ENCODE peak calls at places on chromosomes 12 and 14, in six cellular contexts. Y is substantia nigra, W is psoas muscle, D is NCI-H1092 treated with DMSO at 0.1 percent for 48 hours, Q is endothelial cell of umbilical vein, K is BE2C. B is an unnamed sample.

GRCh38 chr12:53223391-53224267 is 8.4 kb downstream of the RARG start:
- DNase-seq in W (no peak), D (no peak), Y (peak; percentile 74), Q (peak; percentile 46), K (no peak), B (no peak)

GRCh38 chr12:113949321-113950305 is 16.5 kb downstream of the RBM19 start:
- DNase-seq in Q (no peak), K (no peak), W (no peak), D (no peak), Y (no peak), B (no peak)

GRCh38 chr12:6250343-6250742 is 50.1 kb downstream of the CD9 start:
- DNase-seq in Q (no peak), Y (no peak), W (no peak), D (no peak), K (peak; percentile 92), B (peak; percentile 89)

GRCh38 chr14:77638738-77639137 is 22.3 kb upstream of the SPTLC2 start:
- DNase-seq in D (no peak), Q (peak; percentile 52), Y (no peak), K (no peak), W (no peak), B (no peak)

GRCh38 chr14:104271394-104271793 is 133.0 kb downstream of the KIF26A start:
- DNase-seq in D (no peak), Y (no peak), W (no peak), K (no peak), Q (no peak), B (no peak)

GRCh38 chr14:60106341-60106740 is 14.6 kb downstream of the PCNX4 start:
- DNase-seq in W (no peak), K (no peak), Q (no peak), D (no peak), Y (peak; percentile 27), B (no peak)

GRCh38 chr12:126093911-126094310 is 1028.7 kb downstream of the AACS start:
- DNase-seq in K (peak; percentile 14), Y (no peak), W (no peak), Q (no peak), D (peak; percentile 4), B (peak; percentile 22)

GRCh38 chr12:27703720-27704452 is 6.7 kb upstream of the MRPS35 start:
- DNase-seq in D (peak; percentile 29), Y (peak; percentile 4), K (peak; percentile 80), Q (peak; percentile 87), W (peak; percentile 43), B (peak; percentile 82)

GRCh38 chr12:80864046-80864735 is 73.5 kb downstream of the LIN7A start:
- DNase-seq in W (no peak), Q (no peak), D (no peak), Y (no peak), K (no peak), B (no peak)

GRCh38 chr12:3596703-3597472 is 105.9 kb downstream of the PRMT8 start:
- DNase-seq in Q (no peak), K (no peak), Y (no peak), W (no peak), D (no peak), B (no peak)

GRCh38 chr14:99270491-99271287 is 1.3 kb downstream of the BCL11B start:
- DNase-seq in W (no peak), Y (no peak), K (peak; percentile 24), D (peak; percentile 75), Q (no peak), B (peak; percentile 32)

GRCh38 chr12:95016120-95016519 is 12.6 kb upstream of the NDUFA12 start:
- DNase-seq in W (no peak), K (no peak), Q (no peak), D (no peak), Y (no peak), B (no peak)

GRCh38 chr12:122079038-122079531 is 529 bp downstream of the MLXIP start:
- DNase-seq in D (no peak), K (no peak), Y (no peak), W (peak; percentile 48), Q (peak; percentile 39), B (no peak)

GRCh38 chr12:106566771-106567170 is 16.0 kb upstream of the RFX4 start:
- DNase-seq in W (no peak), Q (no peak), K (no peak), D (no peak), Y (no peak), B (no peak)

GRCh38 chr12:241266-241665 is 21.4 kb downstream of the SLC6A13 start:
- DNase-seq in K (no peak), D (no peak), W (no peak), Q (no peak), Y (no peak), B (no peak)

GRCh38 chr12:65740873-65741600 is 83.2 kb upstream of the HMGA2 start:
- DNase-seq in Y (peak; percentile 38), W (peak; percentile 74), D (no peak), Q (peak; percentile 82), K (peak; percentile 22), B (peak; percentile 21)

GRCh38 chr14:31893156-31893813 is 183.8 kb upstream of the ARHGAP5 start:
- DNase-seq in D (no peak), Q (peak; percentile 74), W (no peak), Y (peak; percentile 7), K (no peak), B (no peak)

GRCh38 chr12:97545804-97546203 is 83.2 kb downstream of the RMST start:
- DNase-seq in W (no peak), Y (no peak), K (no peak), D (no peak), Q (no peak), B (no peak)

GRCh38 chr12:113298861-113299545 is 35.9 kb downstream of the SLC8B1 start:
- DNase-seq in Q (no peak), Y (peak; percentile 79), K (no peak), D (peak; percentile 38), W (peak; percentile 67), B (no peak)

GRCh38 chr12:26331960-26332359 is 136.6 kb downstream of the SSPN start:
- DNase-seq in D (no peak), W (no peak), K (no peak), Y (no peak), Q (no peak), B (no peak)

B was measured in SK-N-DZ.